ENCODE peak calls at places on chromosome 21, in five cellular contexts. One of them, this sample, is unnamed.

GRCh38 chr21:34345091-34345871 is 18.5 kb upstream of the KCNE2 start:
- DNase-seq in fibroblast of villous mesenchyme: peak; percentile 44
- DNase-seq in left lung: no peak
- DNase-seq in dorsolateral prefrontal cortex: no peak
- DNase-seq in lung: no peak
- DNase-seq in this sample: no peak

GRCh38 chr21:27840273-27840672 is 873.4 kb upstream of the ADAMTS5 start:
- DNase-seq in dorsolateral prefrontal cortex: no peak
- DNase-seq in fibroblast of villous mesenchyme: no peak
- DNase-seq in left lung: no peak
- DNase-seq in lung: no peak
- DNase-seq in this sample: no peak

GRCh38 chr21:38487906-38488639 is 10.2 kb downstream of the ERG start:
- DNase-seq in fibroblast of villous mesenchyme: no peak
- DNase-seq in lung: no peak
- DNase-seq in left lung: no peak
- DNase-seq in dorsolateral prefrontal cortex: no peak
- DNase-seq in this sample: no peak

GRCh38 chr21:7953058-7953457 is 2568.3 kb upstream of the TPTE start:
- DNase-seq in fibroblast of villous mesenchyme: no peak
- DNase-seq in left lung: no peak
- DNase-seq in dorsolateral prefrontal cortex: no peak
- DNase-seq in lung: no peak
- DNase-seq in this sample: no peak

GRCh38 chr21:34734696-34735095 is 65.9 kb downstream of the CLIC6 start:
- DNase-seq in fibroblast of villous mesenchyme: peak; percentile 28
- DNase-seq in lung: no peak
- DNase-seq in dorsolateral prefrontal cortex: no peak
- DNase-seq in left lung: no peak
- DNase-seq in this sample: no peak

GRCh38 chr21:18334066-18334465 is 69.5 kb downstream of the TMPRSS15 start:
- DNase-seq in lung: no peak
- DNase-seq in left lung: no peak
- DNase-seq in dorsolateral prefrontal cortex: no peak
- DNase-seq in fibroblast of villous mesenchyme: no peak
- DNase-seq in this sample: no peak

GRCh38 chr21:31730687-31731111 is 1.2 kb downstream of the SCAF4 start:
- DNase-seq in fibroblast of villous mesenchyme: no peak
- DNase-seq in lung: no peak
- DNase-seq in dorsolateral prefrontal cortex: no peak
- DNase-seq in left lung: no peak
- DNase-seq in this sample: no peak

GRCh38 chr21:38256599-38257302 is at the start of gene KCNJ15:
- DNase-seq in left lung: no peak
- DNase-seq in lung: no peak
- DNase-seq in dorsolateral prefrontal cortex: no peak
- DNase-seq in fibroblast of villous mesenchyme: no peak
- DNase-seq in this sample: no peak

GRCh38 chr21:39065912-39066311 is 117.3 kb downstream of the PSMG1 start:
- DNase-seq in dorsolateral prefrontal cortex: no peak
- DNase-seq in left lung: no peak
- DNase-seq in lung: no peak
- DNase-seq in fibroblast of villous mesenchyme: no peak
- DNase-seq in this sample: no peak

GRCh38 chr21:39073063-39073462 is 110.2 kb downstream of the PSMG1 start:
- DNase-seq in dorsolateral prefrontal cortex: peak; percentile 40
- DNase-seq in lung: no peak
- DNase-seq in fibroblast of villous mesenchyme: no peak
- DNase-seq in left lung: no peak
- DNase-seq in this sample: no peak

GRCh38 chr21:42413093-42413492 is 9.4 kb downstream of the UBASH3A start:
- DNase-seq in fibroblast of villous mesenchyme: no peak
- DNase-seq in lung: no peak
- DNase-seq in left lung: no peak
- DNase-seq in dorsolateral prefrontal cortex: no peak
- DNase-seq in this sample: no peak

GRCh38 chr21:42412636-42412933 is 8.9 kb downstream of the UBASH3A start:
- DNase-seq in fibroblast of villous mesenchyme: no peak
- DNase-seq in lung: no peak
- DNase-seq in dorsolateral prefrontal cortex: no peak
- DNase-seq in left lung: no peak
- DNase-seq in this sample: no peak

GRCh38 chr21:42409366-42409765 is 5.7 kb downstream of the UBASH3A start:
- DNase-seq in left lung: no peak
- DNase-seq in lung: no peak
- DNase-seq in dorsolateral prefrontal cortex: no peak
- DNase-seq in fibroblast of villous mesenchyme: no peak
- DNase-seq in this sample: no peak

GRCh38 chr21:42411891-42412635 is 8.4 kb downstream of the UBASH3A start:
- DNase-seq in dorsolateral prefrontal cortex: no peak
- DNase-seq in lung: no peak
- DNase-seq in fibroblast of villous mesenchyme: no peak
- DNase-seq in left lung: no peak
- DNase-seq in this sample: no peak

GRCh38 chr21:42411197-42411869 is 7.6 kb downstream of the UBASH3A start:
- DNase-seq in dorsolateral prefrontal cortex: no peak
- DNase-seq in lung: no peak
- DNase-seq in fibroblast of villous mesenchyme: no peak
- DNase-seq in left lung: no peak
- DNase-seq in this sample: no peak
- TF ChIP-seq CTCF in dorsolateral prefrontal cortex: no peak
- TF ChIP-seq CTCF in lung: no peak
- TF ChIP-seq CTCF in fibroblast of villous mesenchyme: no peak
- TF ChIP-seq CTCF in left lung: no peak
- TF ChIP-seq CTCF in this sample: no peak

DNA sequence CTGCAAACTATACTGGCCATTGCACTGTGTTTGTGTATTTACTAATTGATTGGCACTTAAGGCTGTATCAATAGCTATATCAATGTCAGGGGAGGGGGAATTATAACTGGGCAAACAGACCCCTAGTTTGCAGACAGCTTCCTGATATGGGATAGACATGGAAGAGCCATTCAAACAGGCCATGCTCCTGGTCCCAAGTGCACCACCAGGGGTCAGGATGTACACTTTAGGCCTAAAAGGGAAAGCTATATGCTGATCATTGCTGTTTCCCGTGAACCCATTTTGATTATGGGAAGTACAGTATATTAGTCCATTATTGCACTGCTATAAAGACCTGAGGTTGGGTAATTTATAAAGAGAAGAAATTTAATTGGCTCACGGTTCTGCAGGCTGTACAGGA is 125.0 kb upstream of the BACE2 start:
- DNase-seq in fibroblast of villous mesenchyme: no peak
- DNase-seq in dorsolateral prefrontal cortex: no peak
- DNase-seq in left lung: no peak
- DNase-seq in lung: no peak
- DNase-seq in this sample: no peak
- TF ChIP-seq CTCF in fibroblast of villous mesenchyme: no peak
- TF ChIP-seq CTCF in dorsolateral prefrontal cortex: no peak
- TF ChIP-seq CTCF in left lung: no peak
- TF ChIP-seq CTCF in lung: no peak
- TF ChIP-seq CTCF in this sample: peak; percentile 0

GRCh38 chr21:46096596-46096981 is 1.3 kb upstream of the COL6A2 start:
- DNase-seq in dorsolateral prefrontal cortex: no peak
- DNase-seq in lung: no peak
- DNase-seq in left lung: no peak
- DNase-seq in fibroblast of villous mesenchyme: no peak
- DNase-seq in this sample: peak; percentile 12

GRCh38 chr21:46096997-46097825 is 701 bp upstream of the COL6A2 start:
- DNase-seq in dorsolateral prefrontal cortex: no peak
- DNase-seq in fibroblast of villous mesenchyme: peak; percentile 39
- DNase-seq in left lung: no peak
- DNase-seq in lung: no peak
- DNase-seq in this sample: peak; percentile 14

GRCh38 chr21:46099476-46099875 is 1.6 kb downstream of the COL6A2 start:
- DNase-seq in fibroblast of villous mesenchyme: peak; percentile 78
- DNase-seq in dorsolateral prefrontal cortex: no peak
- DNase-seq in left lung: peak; percentile 30
- DNase-seq in lung: peak; percentile 28
- DNase-seq in this sample: peak; percentile 9

GRCh38 chr21:46098303-46099141 is 610 bp downstream of the COL6A2 start:
- DNase-seq in left lung: peak; percentile 31
- DNase-seq in lung: peak; percentile 28
- DNase-seq in fibroblast of villous mesenchyme: peak; percentile 32
- DNase-seq in dorsolateral prefrontal cortex: no peak
- DNase-seq in this sample: peak; percentile 20

GRCh38 chr21:46097826-46098286 is at the start of gene COL6A2:
- DNase-seq in left lung: peak; percentile 53
- DNase-seq in dorsolateral prefrontal cortex: no peak
- DNase-seq in fibroblast of villous mesenchyme: peak; percentile 74
- DNase-seq in lung: peak; percentile 30
- DNase-seq in this sample: peak; percentile 45
- TF ChIP-seq CTCF in left lung: no peak
- TF ChIP-seq CTCF in dorsolateral prefrontal cortex: no peak
- TF ChIP-seq CTCF in fibroblast of villous mesenchyme: peak; percentile 12
- TF ChIP-seq CTCF in lung: no peak
- TF ChIP-seq CTCF in this sample: no peak

GRCh38 chr21:36992671-36993070 is 13.8 kb upstream of the RIPPLY3 start:
- DNase-seq in fibroblast of villous mesenchyme: no peak
- DNase-seq in lung: no peak
- DNase-seq in left lung: no peak
- DNase-seq in dorsolateral prefrontal cortex: no peak
- DNase-seq in this sample: no peak

GRCh38 chr21:36999131-36999898 is 7.2 kb upstream of the RIPPLY3 start:
- DNase-seq in left lung: no peak
- DNase-seq in dorsolateral prefrontal cortex: no peak
- DNase-seq in fibroblast of villous mesenchyme: no peak
- DNase-seq in lung: no peak
- DNase-seq in this sample: no peak

GRCh38 chr21:36989699-36990507 is 16.6 kb upstream of the RIPPLY3 start:
- DNase-seq in left lung: peak; percentile 92
- DNase-seq in lung: peak; percentile 91
- DNase-seq in dorsolateral prefrontal cortex: peak; percentile 87
- DNase-seq in fibroblast of villous mesenchyme: peak; percentile 92
- DNase-seq in this sample: peak; percentile 86

GRCh38 chr21:36990508-36991205 is 15.8 kb upstream of the RIPPLY3 start:
- DNase-seq in dorsolateral prefrontal cortex: no peak
- DNase-seq in fibroblast of villous mesenchyme: no peak
- DNase-seq in lung: no peak
- DNase-seq in left lung: no peak
- DNase-seq in this sample: no peak

DNA sequence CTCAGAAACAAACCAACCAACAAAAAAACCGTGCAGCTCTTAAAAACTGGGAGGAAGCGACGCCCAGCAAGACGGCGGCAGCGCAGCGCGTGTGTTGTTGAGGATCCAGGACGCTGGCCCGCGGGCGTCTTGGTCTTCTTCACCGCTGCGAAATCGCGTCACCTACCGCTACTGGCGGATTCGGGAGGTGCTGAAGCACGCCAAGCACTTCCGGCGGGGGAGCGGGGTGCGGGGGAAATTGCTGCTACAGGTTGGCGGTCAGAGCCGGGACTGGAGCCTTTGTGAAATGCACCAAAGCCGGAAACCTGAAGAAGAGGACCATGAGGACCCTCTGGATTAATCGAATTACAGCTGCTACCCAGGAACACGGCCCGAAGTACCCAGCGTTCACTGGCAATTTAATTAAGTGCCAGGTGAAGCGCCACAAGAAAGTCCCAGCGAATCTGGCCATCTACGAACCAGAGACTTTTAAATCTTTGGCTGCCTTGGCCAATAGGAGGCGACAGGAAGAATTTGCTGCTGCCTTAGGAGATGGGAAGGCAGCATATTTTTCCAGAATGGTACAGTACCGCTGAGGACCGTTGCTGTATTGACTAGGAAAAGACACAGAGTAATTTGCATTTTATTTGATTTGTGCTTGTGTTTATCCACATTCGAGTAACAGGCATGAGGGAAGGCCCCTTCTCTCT is 11.9 kb upstream of the RIPPLY3 start:
- DNase-seq in fibroblast of villous mesenchyme: no peak
- DNase-seq in dorsolateral prefrontal cortex: no peak
- DNase-seq in lung: no peak
- DNase-seq in left lung: no peak
- DNase-seq in this sample: no peak
- TF ChIP-seq CTCF in fibroblast of villous mesenchyme: no peak
- TF ChIP-seq CTCF in dorsolateral prefrontal cortex: no peak
- TF ChIP-seq CTCF in lung: no peak
- TF ChIP-seq CTCF in left lung: no peak
- TF ChIP-seq CTCF in this sample: no peak

DNA sequence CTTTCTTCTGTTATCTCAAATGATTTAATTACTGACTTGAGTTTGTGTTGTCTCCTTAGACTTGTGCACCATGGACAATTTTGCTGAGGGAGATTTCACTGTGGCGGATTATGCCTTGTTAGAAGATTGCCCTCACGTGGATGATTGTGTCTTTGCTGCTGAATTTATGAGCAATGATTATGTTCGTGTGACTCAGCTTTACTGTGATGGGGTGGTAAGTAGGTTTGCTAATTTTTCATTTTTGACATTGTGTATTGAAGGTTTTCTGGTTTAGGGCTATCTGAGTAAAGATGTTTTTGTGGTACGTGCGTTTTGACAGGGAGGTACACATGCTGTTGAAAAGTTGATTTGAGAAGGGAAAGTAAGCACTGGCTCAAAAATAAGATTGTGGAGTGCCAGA is 14.1 kb downstream of the TTC3 start:
- DNase-seq in fibroblast of villous mesenchyme: peak; percentile 75
- DNase-seq in dorsolateral prefrontal cortex: no peak
- DNase-seq in lung: no peak
- DNase-seq in left lung: no peak
- DNase-seq in this sample: no peak
- TF ChIP-seq CTCF in fibroblast of villous mesenchyme: peak; percentile 51
- TF ChIP-seq CTCF in dorsolateral prefrontal cortex: peak; percentile 39
- TF ChIP-seq CTCF in lung: no peak
- TF ChIP-seq CTCF in left lung: no peak
- TF ChIP-seq CTCF in this sample: no peak

This sample was measured in natural killer cell.